ENCODE peak calls at places on chromosomes 3 and 15, in four cellular contexts. A is K562, F is HepG2, U is H1. G is an unnamed sample.
A peak's percentile ranks its signal among the peaks of the same experiment; 100 is the strongest.

GRCh38 chr15:83692820-83693581 is 39.1 kb downstream of the ADAMTSL3 start:
- DNase-seq in U (no peak), A (no peak), F (no peak), G (no peak)

GRCh38 chr15:27183182-27183581 is 212.2 kb downstream of the GABRG3 start:
- DNase-seq in F (no peak), U (no peak), A (no peak), G (no peak)

GRCh38 chr3:117734431-117734830 is 1024.9 kb downstream of the TUSC7 start:
- DNase-seq in F (no peak), U (no peak), A (no peak), G (no peak)

GRCh38 chr15:90233701-90234518 is at the start of the genes CIB1 and GDPGP1:
- DNase-seq in U (peak; percentile 76), A (peak; percentile 98), F (peak; percentile 88), G (peak; percentile 97)

GRCh38 chr3:37904614-37905047 is 43.0 kb downstream of the CTDSPL start:
- DNase-seq in U (no peak), F (no peak), A (no peak), G (no peak)

GRCh38 chr15:70491641-70492040 is 271.7 kb downstream of the UACA start:
- DNase-seq in U (no peak), F (no peak), A (no peak), G (no peak)

GRCh38 chr3:71010731-71011455 is 572.6 kb downstream of the FOXP1 start:
- DNase-seq in F (no peak), A (peak; percentile 41), U (no peak), G (no peak)

GRCh38 chr3:185508330-185508729 is 9.5 kb upstream of the TMEM41A start:
- DNase-seq in A (no peak), F (no peak), U (no peak), G (no peak)

GRCh38 chr3:194279106-194279505 is 72.0 kb downstream of the CPN2 start:
- DNase-seq in U (no peak), F (no peak), A (no peak), G (no peak)

GRCh38 chr15:36479200-36479896 is 100.1 kb upstream of the CDIN1 start:
- DNase-seq in F (no peak), U (no peak), A (no peak), G (no peak)

GRCh38 chr3:138389841-138390581 is 41.6 kb downstream of the MRAS start:
- DNase-seq in A (no peak), U (no peak), F (peak; percentile 71), G (peak; percentile 54)

GRCh38 chr3:178585439-178585838 is 49.2 kb downstream of the KCNMB2 start:
- DNase-seq in U (no peak), A (no peak), F (no peak), G (no peak)

DNA sequence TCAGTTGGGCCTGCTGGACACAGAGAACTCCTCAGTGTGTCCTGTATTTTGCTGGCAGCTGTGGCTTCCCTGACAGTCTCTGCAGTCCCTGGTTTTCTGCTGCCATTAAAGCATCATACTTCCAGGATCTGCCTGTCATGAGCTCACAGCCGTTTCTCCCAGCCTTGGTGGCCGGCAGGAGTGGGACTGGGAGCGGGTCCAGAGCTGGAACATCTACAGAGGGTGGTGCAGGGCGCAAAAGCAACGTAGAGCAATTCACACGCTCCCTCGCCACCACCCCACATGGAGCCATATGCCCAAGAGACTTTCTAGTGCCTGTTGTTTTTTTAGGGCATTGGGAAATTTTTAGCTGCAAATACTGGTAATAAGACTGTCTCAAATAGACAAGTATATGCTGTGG is 33.6 kb downstream of the ABTB1 start:
- DNase-seq in F (no peak), A (no peak), U (no peak), G (no peak)
- TF ChIP-seq RNF2 in F (no peak), A (no peak), U (no peak), G (no peak)

GRCh38 chr15:39784638-39785037 is 2.0 kb upstream of the FSIP1 start:
- DNase-seq in U (no peak), F (no peak), A (no peak), G (no peak)

GRCh38 chr15:39782441-39783138 is at the start of gene FSIP1:
- DNase-seq in A (peak; percentile 98), F (peak; percentile 93), U (peak; percentile 76), G (peak; percentile 86)

GRCh38 chr15:39784125-39784524 is 1.5 kb upstream of the FSIP1 start:
- DNase-seq in F (no peak), U (no peak), A (no peak), G (no peak)

GRCh38 chr15:39781967-39782292 is 711 bp downstream of the FSIP1 start:
- DNase-seq in A (no peak), F (no peak), U (no peak), G (no peak)

GRCh38 chr15:39783244-39783820 is 691 bp upstream of the FSIP1 start:
- DNase-seq in F (no peak), U (no peak), A (no peak), G (no peak)
- TF ChIP-seq RNF2 in F (no peak), U (no peak), A (no peak), G (no peak)

DNA sequence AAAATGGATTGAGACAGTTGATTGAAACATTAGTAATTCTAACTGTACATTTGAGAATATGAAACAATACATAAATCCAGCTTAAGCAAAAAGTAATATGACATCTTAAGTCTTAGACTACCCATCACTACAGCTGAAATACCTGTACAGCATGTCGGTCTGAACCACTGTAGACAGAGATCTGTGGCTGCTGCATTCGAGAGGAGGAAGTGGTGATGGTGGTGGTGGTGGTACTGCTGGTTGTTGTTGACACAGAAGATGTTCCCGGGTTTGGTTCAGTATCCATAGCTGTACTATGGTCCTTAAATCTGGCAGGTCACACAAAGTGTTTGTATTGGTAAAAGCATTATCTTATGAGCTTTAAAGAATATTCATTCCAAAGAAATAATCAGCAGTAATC is 2.9 kb downstream of the PHC3 start:
- DNase-seq in F (no peak), A (no peak), U (no peak), G (no peak)
- TF ChIP-seq RNF2 in F (no peak), A (no peak), U (no peak), G (no peak)

DNA sequence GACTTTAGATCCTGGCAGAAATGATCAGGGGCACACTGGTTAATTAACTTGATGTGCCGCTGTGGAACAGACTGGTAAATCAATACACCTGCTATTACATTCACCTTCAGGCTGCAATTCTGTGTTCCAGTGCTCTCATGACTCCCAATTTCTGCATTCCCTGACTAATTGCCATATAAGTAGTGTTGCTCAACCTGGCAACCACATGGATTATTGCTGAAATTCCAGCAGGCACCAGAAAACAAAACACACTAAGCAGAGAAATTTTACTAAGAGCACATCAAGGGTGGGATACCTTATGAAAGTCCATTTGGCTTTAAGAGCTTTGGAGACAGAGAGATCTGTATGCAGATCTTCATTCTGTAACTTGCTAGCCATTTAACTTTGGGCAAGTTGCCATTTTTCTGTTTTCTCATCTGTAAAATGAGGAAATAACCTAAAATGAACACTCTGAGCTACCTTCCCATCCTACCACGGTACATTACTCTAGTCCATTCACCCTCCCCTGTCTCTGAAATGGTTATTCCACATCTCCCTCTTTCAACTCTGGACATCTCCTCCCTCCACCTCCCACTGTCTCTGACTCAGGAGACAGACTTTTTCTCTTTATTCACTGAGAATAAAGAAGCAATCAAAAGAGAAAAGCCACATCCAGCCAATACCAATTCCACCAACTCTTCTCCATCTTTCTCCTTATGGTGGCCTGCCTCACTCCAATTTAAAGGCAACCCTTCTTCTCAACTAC is 54.5 kb downstream of the STAC start:
- DNase-seq in U (no peak), F (no peak), A (no peak), G (no peak)
- TF ChIP-seq RNF2 in U (no peak), F (no peak), A (no peak), G (no peak)

DNA sequence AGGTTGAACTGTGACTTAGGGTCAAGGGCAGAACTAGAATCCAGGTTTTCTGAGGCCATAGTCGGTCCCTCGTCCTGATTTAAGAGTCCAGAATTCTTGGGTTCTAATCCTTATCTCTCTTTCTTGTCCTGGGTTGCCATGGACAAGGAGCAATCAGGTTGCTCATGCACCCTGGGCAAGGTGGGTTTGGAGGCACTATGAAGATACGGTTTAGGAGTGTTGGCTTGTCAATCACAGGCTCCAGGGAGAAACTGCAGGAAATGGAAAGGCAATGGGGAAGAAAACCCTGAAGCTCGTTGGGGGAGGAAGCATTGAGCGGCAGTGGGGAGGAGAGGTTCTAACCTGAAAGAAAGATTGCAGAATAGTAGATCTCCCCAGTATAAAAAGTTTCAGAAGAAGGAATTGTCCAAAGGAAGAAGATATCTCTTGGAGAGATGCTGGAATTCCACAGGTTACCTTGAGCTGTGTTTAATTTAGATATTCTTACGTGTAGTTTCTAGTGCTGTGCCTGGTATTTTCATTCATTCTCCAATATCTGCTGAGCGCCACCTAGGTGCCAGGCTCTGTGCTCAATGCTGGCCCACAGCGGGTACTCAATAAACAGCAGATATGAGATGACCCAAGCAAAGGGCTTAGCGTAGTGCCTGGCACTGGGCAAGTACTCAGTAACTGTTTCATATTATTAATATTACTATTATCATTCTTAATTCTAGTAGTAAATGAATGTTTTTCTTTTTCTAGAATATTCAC is 2.0 kb downstream of the ACAN start:
- DNase-seq in F (no peak), A (no peak), U (no peak), G (no peak)
- TF ChIP-seq RNF2 in F (no peak), A (no peak), U (no peak), G (no peak)

DNA sequence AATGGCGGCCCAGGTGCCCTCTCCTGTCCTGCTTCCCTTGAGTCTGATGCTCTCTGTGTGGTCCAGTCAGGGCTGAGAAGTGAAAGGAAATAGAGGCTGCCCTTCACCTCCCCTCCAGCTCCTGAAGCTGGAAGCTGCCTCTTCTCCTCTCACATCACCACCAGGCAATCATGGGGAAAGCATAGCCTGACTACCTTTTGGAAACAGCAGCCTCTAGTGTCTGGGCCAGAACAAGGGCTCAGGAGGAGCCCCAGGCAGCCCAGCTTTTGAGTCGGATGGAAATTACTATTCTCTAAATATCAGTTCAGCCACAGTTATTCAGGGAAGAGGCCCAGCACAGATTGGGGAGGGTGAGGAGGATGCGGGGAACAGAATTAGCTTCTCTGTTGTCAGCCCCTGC is 43.3 kb upstream of the CCDC174 start:
- DNase-seq in F (no peak), U (no peak), A (no peak), G (no peak)
- TF ChIP-seq RNF2 in F (no peak), U (no peak), A (no peak), G (no peak)

GRCh38 chr3:105385179-105385578 is 18.5 kb downstream of the ALCAM start:
- DNase-seq in A (no peak), U (no peak), F (no peak), G (no peak)
- TF ChIP-seq RNF2 in A (no peak), U (no peak), F (no peak), G (no peak)

GRCh38 chr15:66830358-66830757 is 128.3 kb downstream of the SMAD6 start:
- DNase-seq in U (no peak), F (no peak), A (no peak), G (no peak)
- TF ChIP-seq RNF2 in U (no peak), F (no peak), A (no peak), G (no peak)

GRCh38 chr15:44734839-44735481 is 1.4 kb upstream of the TRIM69 start:
- DNase-seq in A (no peak), U (no peak), F (no peak), G (no peak)

GRCh38 chr15:44735482-44736260 is 657 bp upstream of the TRIM69 start:
- DNase-seq in A (no peak), F (no peak), U (no peak), G (no peak)

GRCh38 chr15:44736261-44736765 is at the start of gene TRIM69:
- DNase-seq in F (no peak), A (no peak), U (no peak), G (no peak)

GRCh38 chr15:44738340-44738984 is 2.1 kb downstream of the TRIM69 start:
- DNase-seq in F (peak; percentile 47), A (peak; percentile 21), U (no peak), G (peak; percentile 21)
- TF ChIP-seq RNF2 in F (no peak), A (no peak), U (no peak), G (no peak)

G was measured in A549.